ENCODE peak calls at places on chromosome 21, in nine cellular contexts. N is retinal pigment epithelial cell, G is cerebellar cortex, X is cardiac septum, Y is neural progenitor cell, C is AG08396, E is hepatic stellate cell, J is caudate nucleus, L is Panc1. P is an unnamed sample.

GRCh38 chr21:37000381-37000780 is 6.1 kb upstream of the RIPPLY3 start:
- DNase-seq in N (no peak), G (no peak), X (no peak), Y (no peak), C (no peak), E (no peak), J (no peak), L (no peak), P (no peak)

GRCh38 chr21:35120631-35121180 is 71.6 kb upstream of the RUNX1 start:
- DNase-seq in N (no peak), G (no peak), X (no peak), Y (peak; percentile 9), C (no peak), E (no peak), J (no peak), L (no peak), P (no peak)

GRCh38 chr21:44925027-44925755 is 4.5 kb upstream of the ITGB2 start:
- DNase-seq in N (no peak), G (no peak), X (no peak), Y (no peak), C (no peak), E (peak; percentile 36), J (no peak), L (no peak), P (no peak)

GRCh38 chr21:32826317-32827167 is 55.0 kb upstream of the PAXBP1 start:
- DNase-seq in N (peak; percentile 22), G (peak; percentile 56), X (no peak), Y (peak; percentile 62), C (peak; percentile 50), E (peak; percentile 31), J (peak; percentile 48), L (peak; percentile 32), P (no peak)

GRCh38 chr21:45323487-45324380 is 36.0 kb upstream of the POFUT2 start:
- DNase-seq in N (no peak), G (no peak), X (no peak), Y (no peak), C (no peak), E (peak; percentile 70), J (no peak), L (no peak), P (no peak)

GRCh38 chr21:36254106-36254941 is 65.7 kb upstream of the MORC3 start:
- DNase-seq in N (no peak), G (no peak), X (no peak), Y (peak; percentile 50), C (no peak), E (no peak), J (no peak), L (no peak), P (no peak)

GRCh38 chr21:29164330-29164942 is 34.0 kb downstream of the MAP3K7CL start:
- DNase-seq in N (no peak), G (peak; percentile 77), X (no peak), Y (peak; percentile 44), C (peak; percentile 24), E (peak; percentile 26), J (no peak), L (no peak), P (no peak)

GRCh38 chr21:38377165-38378093 is 120.6 kb downstream of the KCNJ15 start:
- DNase-seq in N (no peak), G (no peak), X (no peak), Y (no peak), C (no peak), E (no peak), J (no peak), L (no peak), P (no peak)

GRCh38 chr21:37453350-37453749 is 86.8 kb downstream of the DYRK1A start:
- DNase-seq in N (no peak), G (no peak), X (no peak), Y (no peak), C (no peak), E (no peak), J (no peak), L (no peak), P (no peak)

GRCh38 chr21:14581902-14582457 is 35.9 kb upstream of the SAMSN1 start:
- DNase-seq in N (no peak), G (no peak), X (no peak), Y (no peak), C (no peak), E (no peak), J (no peak), L (no peak), P (no peak)